ENCODE peak calls at places on chromosomes 13 and 19, in ten cellular contexts. E is fibroblast of pulmonary artery; L is lower leg skin; O is CD8-positive, alpha-beta T cell; P is upper lobe of right lung; T is MCF 10A; Y is thyroid gland; C is cardiac fibroblast; F is AG04449; S is mucosa of descending colon. W is an unnamed sample.

GRCh38 chr13:113637262-113638160 is 20.5 kb downstream of the ATP4B start:
- DNase-seq in E (no peak), L (no peak), O (no peak), P (peak), T (no peak), Y (no peak), C (no peak), F (no peak), S (no peak), W (no peak)

GRCh38 chr19:33294058-33294798 is 8.1 kb downstream of the CEBPA start:
- DNase-seq in E (no peak), L (no peak), O (no peak), P (no peak), T (no peak), Y (no peak), C (no peak), F (no peak), S (no peak), W (no peak)

GRCh38 chr19:55406869-55407624 is 541 bp downstream of the UBE2S start:
- DNase-seq in E (peak), L (no peak), O (peak), P (peak), T (no peak), Y (peak), C (peak), F (no peak), S (peak), W (peak)

GRCh38 chr13:80132741-80133601 is 208.0 kb downstream of the SPRY2 start:
- DNase-seq in E (peak), L (peak), O (no peak), P (peak), T (peak), Y (peak), C (peak), F (no peak), S (peak), W (peak)

GRCh38 chr19:57233207-57233606 is 2.4 kb downstream of the AURKC start:
- DNase-seq in E (no peak), L (no peak), O (no peak), P (no peak), T (no peak), Y (no peak), C (no peak), F (no peak), S (no peak), W (no peak)

GRCh38 chr19:35153701-35154534 is 617 bp upstream of the FXYD5 start:
- DNase-seq in E (peak), L (no peak), O (peak), P (peak), T (peak), Y (no peak), C (no peak), F (no peak), S (no peak), W (peak)

GRCh38 chr19:55406091-55406868 is 1.3 kb downstream of the UBE2S start:
- DNase-seq in E (no peak), L (no peak), O (no peak), P (no peak), T (no peak), Y (no peak), C (no peak), F (no peak), S (no peak), W (no peak)

GRCh38 chr13:107258599-107259187 is 690.8 kb upstream of the ARGLU1 start:
- DNase-seq in E (peak), L (no peak), O (no peak), P (no peak), T (peak), Y (no peak), C (no peak), F (no peak), S (no peak), W (no peak)

GRCh38 chr13:68895696-68896095 is 1211.9 kb upstream of the ATXN8OS start:
- DNase-seq in E (no peak), L (no peak), O (no peak), P (no peak), T (no peak), Y (no peak), C (no peak), F (no peak), S (no peak), W (no peak)

GRCh38 chr13:57787058-57787791 is 155.7 kb downstream of the PCDH17 start:
- DNase-seq in E (no peak), L (no peak), O (no peak), P (no peak), T (no peak), Y (no peak), C (no peak), F (no peak), S (no peak), W (no peak)

GRCh38 chr13:21100994-21101757 is 39.8 kb upstream of the LATS2 start:
- DNase-seq in E (no peak), L (no peak), O (no peak), P (no peak), T (no peak), Y (no peak), C (no peak), F (no peak), S (no peak), W (peak)

GRCh38 chr19:55622242-55622969 is 2.0 kb downstream of the ZNF784 start:
- DNase-seq in E (no peak), L (no peak), O (no peak), P (peak), T (no peak), Y (no peak), C (no peak), F (no peak), S (no peak), W (no peak)

GRCh38 chr13:27622102-27622820 is 569 bp downstream of the POLR1D start:
- DNase-seq in E (peak), L (no peak), O (no peak), P (no peak), T (no peak), Y (no peak), C (peak), F (no peak), S (peak), W (no peak)

GRCh38 chr13:87172166-87172825 is 498.9 kb upstream of the SLITRK5 start:
- DNase-seq in E (no peak), L (no peak), O (no peak), P (no peak), T (no peak), Y (no peak), C (no peak), F (no peak), S (no peak), W (no peak)

GRCh38 chr13:73913043-73913740 is 221.0 kb downstream of the KLF12 start:
- DNase-seq in E (peak), L (no peak), O (no peak), P (no peak), T (peak), Y (no peak), C (peak), F (peak), S (no peak), W (no peak)

GRCh38 chr19:38733241-38733492 is 11.1 kb downstream of the CAPN12 start:
- DNase-seq in E (no peak), L (no peak), O (no peak), P (no peak), T (no peak), Y (no peak), C (no peak), F (no peak), S (no peak), W (no peak)

GRCh38 chr13:28657784-28658538 is 969 bp upstream of the POMP start:
- DNase-seq in E (peak), L (no peak), O (no peak), P (no peak), T (no peak), Y (no peak), C (peak), F (no peak), S (no peak), W (no peak)
- TF ChIP-seq CTCF in E (peak), L (no peak), O (no peak), P (no peak), T (no peak), Y (no peak), C (peak), F (no peak), S (no peak), W (no peak)

GRCh38 chr13:103510007-103510406 is 443.8 kb upstream of the SLC10A2 start:
- DNase-seq in E (no peak), L (no peak), O (no peak), P (no peak), T (no peak), Y (peak), C (no peak), F (no peak), S (no peak), W (no peak)
- TF ChIP-seq CTCF in E (no peak), L (no peak), O (no peak), P (no peak), T (no peak), Y (no peak), C (no peak), F (no peak), S (no peak), W (no peak)

DNA sequence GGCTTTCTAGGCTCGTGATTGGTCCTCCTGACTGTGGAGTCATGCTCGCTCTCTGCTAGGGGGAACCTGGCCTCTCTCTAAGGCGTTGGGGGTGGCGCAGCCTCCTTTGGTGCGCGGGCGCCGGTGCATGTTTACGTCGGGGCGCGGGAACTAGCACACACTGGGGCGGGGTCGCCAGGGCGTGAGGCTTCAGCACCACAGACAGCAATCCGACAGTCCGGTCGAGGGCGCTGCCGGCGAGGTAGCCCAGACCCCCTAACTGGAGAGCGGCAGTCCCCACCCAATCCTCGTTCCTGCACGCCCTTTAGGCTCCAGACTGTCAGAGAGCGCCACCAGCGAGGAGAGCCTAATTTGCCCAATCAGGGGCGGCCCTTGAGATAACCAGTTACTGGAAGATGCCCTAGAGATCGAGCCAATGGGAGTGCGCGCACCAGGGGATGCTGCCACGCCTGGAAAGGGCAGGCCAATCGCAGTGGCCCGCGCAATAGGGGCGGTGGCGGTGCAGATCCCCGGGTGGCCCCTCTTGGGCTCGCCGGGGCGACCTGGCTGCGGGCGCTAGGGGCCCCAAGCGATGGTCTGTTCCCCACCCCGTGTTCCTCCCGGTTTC is 1.0 kb upstream of the ELAVL3 start:
- DNase-seq in E (peak), L (peak), O (peak), P (peak), T (no peak), Y (peak), C (peak), F (peak), S (peak), W (no peak)
- TF ChIP-seq CTCF in E (no peak), L (no peak), O (no peak), P (no peak), T (no peak), Y (no peak), C (no peak), F (no peak), S (no peak), W (no peak)

GRCh38 chr19:43625918-43626579 is 6.6 kb upstream of the ZNF428 start:
- DNase-seq in E (no peak), L (no peak), O (no peak), P (no peak), T (peak), Y (no peak), C (peak), F (no peak), S (peak), W (peak)
- TF ChIP-seq CTCF in E (no peak), L (no peak), O (no peak), P (no peak), T (no peak), Y (no peak), C (peak), F (no peak), S (no peak), W (no peak)

GRCh38 chr19:40539070-40539469 is 37.6 kb upstream of the SHKBP1 start:
- DNase-seq in E (no peak), L (no peak), O (no peak), P (no peak), T (peak), Y (no peak), C (peak), F (no peak), S (no peak), W (no peak)

GRCh38 chr19:40542197-40542859 is 34.3 kb upstream of the SHKBP1 start:
- DNase-seq in E (peak), L (no peak), O (no peak), P (peak), T (no peak), Y (no peak), C (peak), F (no peak), S (peak), W (no peak)

GRCh38 chr19:40543029-40543597 is 33.6 kb upstream of the SHKBP1 start:
- DNase-seq in E (no peak), L (no peak), O (no peak), P (no peak), T (no peak), Y (no peak), C (no peak), F (no peak), S (no peak), W (no peak)
- TF ChIP-seq CTCF in E (no peak), L (no peak), O (no peak), P (no peak), T (no peak), Y (no peak), C (no peak), F (no peak), S (no peak), W (no peak)

DNA sequence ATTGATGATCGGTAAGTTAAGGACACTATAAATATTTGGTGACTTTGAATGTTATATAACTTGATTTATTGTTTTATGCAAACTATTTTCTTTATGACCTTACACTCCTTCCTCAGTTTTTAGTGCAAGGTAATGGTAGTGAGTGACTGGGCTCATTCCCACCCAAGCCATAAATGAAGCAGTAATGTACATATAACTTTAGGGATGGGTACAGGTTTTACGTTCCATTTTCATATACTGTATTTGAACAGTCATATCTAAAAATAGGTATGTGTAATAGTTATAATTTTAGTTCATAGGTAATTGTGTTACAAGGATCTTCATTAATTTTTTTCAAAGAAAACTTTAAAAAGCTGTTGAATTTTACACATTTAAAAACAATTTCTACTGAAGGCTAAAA is 101.0 kb downstream of the PDS5B start:
- DNase-seq in E (no peak), L (no peak), O (no peak), P (no peak), T (no peak), Y (no peak), C (no peak), F (no peak), S (no peak), W (no peak)
- TF ChIP-seq CTCF in E (no peak), L (no peak), O (no peak), P (no peak), T (no peak), Y (no peak), C (no peak), F (no peak), S (no peak), W (no peak)

GRCh38 chr19:16185925-16186234 is 670 bp downstream of the FAM32A start:
- DNase-seq in E (no peak), L (no peak), O (no peak), P (no peak), T (no peak), Y (no peak), C (peak), F (no peak), S (no peak), W (no peak)
- TF ChIP-seq CTCF in E (peak), L (no peak), O (no peak), P (peak), T (peak), Y (no peak), C (peak), F (peak), S (no peak), W (no peak)